ENCODE peak calls at places on chromosomes 2 and 18, in seven cellular contexts. S, Y, M, T, Q, D and R are unnamed samples.

GRCh38 chr2:37629529-37629928 is 41.9 kb downstream of the CDC42EP3 start:
- DNase-seq in S (no peak), Y (peak), M (no peak), T (no peak), Q (no peak), D (no peak), R (peak)

GRCh38 chr2:59754336-59754735 is 799.1 kb downstream of the BCL11A start:
- DNase-seq in S (no peak), Y (no peak), M (no peak), T (no peak), Q (no peak), D (no peak), R (peak)

GRCh38 chr2:216142540-216142939 is 33.4 kb downstream of the XRCC5 start:
- DNase-seq in S (no peak), Y (peak), M (no peak), T (no peak), Q (no peak), D (no peak), R (peak)

GRCh38 chr2:46227674-46228289 is 69.4 kb upstream of the EPAS1 start:
- DNase-seq in S (no peak), Y (no peak), M (no peak), T (no peak), Q (no peak), D (no peak), R (no peak)

GRCh38 chr18:49632588-49632987 is 70.7 kb downstream of the LIPG start:
- DNase-seq in S (no peak), Y (no peak), M (no peak), T (no peak), Q (peak), D (no peak), R (no peak)

GRCh38 chr2:241551998-241552737 is 6.4 kb upstream of the BOK start:
- DNase-seq in S (no peak), Y (no peak), M (no peak), T (no peak), Q (no peak), D (no peak), R (no peak)

GRCh38 chr2:187982668-187983067 is 309.0 kb upstream of the GULP1 start:
- DNase-seq in S (no peak), Y (peak), M (no peak), T (no peak), Q (peak), D (peak), R (peak)

GRCh38 chr2:109396338-109397180 is 217.2 kb downstream of the SEPTIN10 start:
- DNase-seq in S (no peak), Y (no peak), M (no peak), T (no peak), Q (no peak), D (no peak), R (peak)

GRCh38 chr2:212052412-212053159 is 486.0 kb downstream of the ERBB4 start:
- DNase-seq in S (no peak), Y (peak), M (no peak), T (no peak), Q (no peak), D (no peak), R (no peak)

GRCh38 chr2:84885111-84885510 is 4.2 kb upstream of the TRABD2A start:
- DNase-seq in S (peak), Y (no peak), M (no peak), T (no peak), Q (no peak), D (no peak), R (no peak)

GRCh38 chr18:35264409-35264808 is 23.6 kb downstream of the ZNF397 start:
- DNase-seq in S (no peak), Y (no peak), M (no peak), T (no peak), Q (no peak), D (no peak), R (no peak)

GRCh38 chr18:21359746-21360145 is 117.7 kb downstream of the GREB1L start:
- DNase-seq in S (no peak), Y (no peak), M (no peak), T (no peak), Q (no peak), D (no peak), R (no peak)

GRCh38 chr2:174607989-174608865 is 10.6 kb upstream of the WIPF1 start:
- DNase-seq in S (no peak), Y (no peak), M (no peak), T (no peak), Q (no peak), D (no peak), R (peak)

GRCh38 chr2:219500135-219500534 is 1.4 kb downstream of the GMPPA start:
- DNase-seq in S (no peak), Y (peak), M (no peak), T (no peak), Q (no peak), D (no peak), R (no peak)

GRCh38 chr18:46042571-46043123 is 29.4 kb downstream of the PSTPIP2 start:
- DNase-seq in S (no peak), Y (peak), M (no peak), T (no peak), Q (no peak), D (no peak), R (no peak)

GRCh38 chr18:72456802-72457201 is 87.3 kb downstream of the CBLN2 start:
- DNase-seq in S (no peak), Y (peak), M (no peak), T (no peak), Q (no peak), D (no peak), R (no peak)

GRCh38 chr2:60495226-60495625 is 58.2 kb downstream of the BCL11A start:
- DNase-seq in S (no peak), Y (no peak), M (peak), T (no peak), Q (no peak), D (no peak), R (no peak)

GRCh38 chr18:36580874-36581750 is 247.7 kb downstream of the TPGS2 start:
- DNase-seq in S (no peak), Y (peak), M (no peak), T (no peak), Q (no peak), D (no peak), R (no peak)

GRCh38 chr2:133655565-133656113 is 87.4 kb upstream of the NCKAP5 start:
- DNase-seq in S (no peak), Y (no peak), M (no peak), T (no peak), Q (no peak), D (no peak), R (no peak)

GRCh38 chr2:9211496-9211895 is 4.9 kb downstream of the ASAP2 start:
- DNase-seq in S (no peak), Y (no peak), M (no peak), T (no peak), Q (peak), D (no peak), R (no peak)

GRCh38 chr2:1775511-1776035 is 31.3 kb upstream of the PXDN start:
- DNase-seq in S (no peak), Y (no peak), M (no peak), T (no peak), Q (no peak), D (no peak), R (no peak)

GRCh38 chr2:2748399-2749205 is 417.5 kb upstream of the MYT1L start:
- DNase-seq in S (no peak), Y (no peak), M (no peak), T (no peak), Q (no peak), D (no peak), R (no peak)

GRCh38 chr18:28584726-28585125 is 407.8 kb upstream of the CDH2 start:
- DNase-seq in S (no peak), Y (peak), M (no peak), T (no peak), Q (no peak), D (no peak), R (no peak)

GRCh38 chr2:236639461-236639860 is 69.8 kb downstream of the ACKR3 start:
- DNase-seq in S (no peak), Y (no peak), M (no peak), T (no peak), Q (no peak), D (no peak), R (no peak)

GRCh38 chr2:26088038-26088643 is 54.3 kb downstream of the RAB10 start:
- DNase-seq in S (no peak), Y (peak), M (no peak), T (no peak), Q (no peak), D (peak), R (peak)

GRCh38 chr2:241724259-241724974 is 10.0 kb upstream of the D2HGDH start:
- DNase-seq in S (no peak), Y (no peak), M (no peak), T (peak), Q (no peak), D (no peak), R (no peak)

GRCh38 chr2:187500585-187501359 is 52.7 kb upstream of the CALCRL start:
- DNase-seq in S (no peak), Y (peak), M (no peak), T (no peak), Q (no peak), D (no peak), R (peak)

GRCh38 chr2:96642564-96643350 is at the start of gene FER1L5:
- DNase-seq in S (peak), Y (peak), M (no peak), T (no peak), Q (peak), D (no peak), R (no peak)

GRCh38 chr2:238090887-238091286 is 9.3 kb upstream of the ESPNL start:
- DNase-seq in S (no peak), Y (no peak), M (no peak), T (no peak), Q (no peak), D (no peak), R (no peak)

GRCh38 chr18:12315481-12315880 is 7.4 kb downstream of the TUBB6 start:
- DNase-seq in S (no peak), Y (no peak), M (no peak), T (no peak), Q (no peak), D (no peak), R (no peak)
- H3K4me3 ChIP-seq in S (no peak), Y (no peak), M (no peak), T (no peak), Q (no peak), D (no peak), R (no peak)

DNA sequence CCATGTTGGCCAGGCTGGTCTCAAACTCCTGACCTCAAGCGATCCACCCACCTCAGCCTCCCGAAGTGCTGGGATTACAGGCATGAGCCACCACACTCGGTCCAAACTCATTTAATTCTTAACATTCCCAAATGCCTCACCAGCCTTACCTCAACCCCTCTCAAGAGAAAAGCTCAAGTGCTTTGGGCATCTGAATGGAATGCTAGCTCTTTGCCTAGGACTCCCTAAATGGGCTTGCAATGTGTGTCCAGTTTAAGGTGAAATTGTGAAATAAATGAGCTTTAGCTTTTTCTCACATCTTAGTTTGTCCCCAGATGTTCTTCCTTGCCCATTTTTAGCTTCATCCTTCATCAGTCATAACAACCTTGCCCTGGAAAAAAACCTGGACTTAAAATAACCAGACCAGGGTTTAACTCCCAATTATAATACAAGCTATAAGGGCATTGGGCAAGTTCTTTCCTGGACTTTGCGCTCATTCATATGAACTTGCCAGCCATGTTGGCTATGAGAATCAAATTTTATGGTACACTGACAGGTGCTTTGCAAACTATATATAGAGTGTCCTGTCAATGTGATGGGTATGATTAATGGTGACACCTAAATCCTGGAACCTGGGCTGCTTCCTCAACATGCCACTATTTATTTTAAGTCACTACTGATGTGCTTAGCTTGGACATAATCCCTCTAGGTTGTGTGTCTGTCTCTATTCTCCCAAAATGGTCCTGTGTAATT is 95.1 kb upstream of the SERPINE2 start:
- DNase-seq in S (no peak), Y (no peak), M (no peak), T (no peak), Q (no peak), D (no peak), R (no peak)
- TF ChIP-seq CTCF in S (no peak), Y (no peak), M (no peak), T (no peak), Q (no peak), D (no peak), R (no peak)

DNA sequence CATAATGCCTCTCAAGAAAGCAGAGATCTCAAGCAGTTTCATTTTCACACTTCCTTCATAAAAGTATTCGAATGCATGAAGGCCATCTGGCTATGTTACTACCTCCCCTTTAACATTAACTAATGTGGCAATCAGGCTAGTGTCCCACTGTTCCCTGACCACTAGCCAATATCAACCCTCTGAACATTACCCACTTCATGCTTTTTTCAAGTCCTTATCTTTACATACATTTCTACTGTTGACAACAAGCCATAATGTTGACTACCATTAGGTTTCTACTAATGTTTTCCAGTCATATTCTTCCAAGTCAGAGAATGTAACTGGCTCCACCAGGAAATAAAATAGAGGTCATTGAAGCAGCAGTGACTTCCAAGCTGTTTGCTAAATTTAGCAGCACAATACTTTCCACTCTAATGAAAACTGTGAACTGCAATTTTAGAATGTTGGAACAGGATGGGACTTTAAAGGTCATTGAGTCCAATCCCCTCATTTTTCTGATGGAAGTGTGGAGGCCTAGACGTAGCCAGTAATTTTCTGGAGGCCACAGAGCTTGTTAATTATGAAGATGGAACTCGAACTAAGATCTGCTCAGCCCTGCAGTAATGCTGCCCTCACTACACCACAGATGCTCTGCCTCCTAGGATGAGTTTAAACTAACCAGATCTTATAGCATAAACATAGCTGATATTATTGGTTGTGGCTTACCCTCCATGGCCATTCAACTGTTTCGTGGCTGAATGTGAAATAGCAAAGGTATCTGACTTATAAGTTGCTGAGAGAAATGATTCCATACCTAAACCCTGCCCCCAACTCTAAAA is 630 bp upstream of the PPP1R1C start:
- DNase-seq in S (no peak), Y (peak), M (no peak), T (no peak), Q (no peak), D (no peak), R (no peak)
- H3K4me3 ChIP-seq in S (no peak), Y (no peak), M (no peak), T (no peak), Q (peak), D (no peak), R (no peak)

GRCh38 chr2:197810023-197810422 is 5.6 kb downstream of the PLCL1 start:
- DNase-seq in S (no peak), Y (no peak), M (no peak), T (no peak), Q (no peak), D (no peak), R (no peak)

GRCh38 chr2:197809064-197809463 is 4.7 kb downstream of the PLCL1 start:
- DNase-seq in S (no peak), Y (no peak), M (no peak), T (no peak), Q (no peak), D (no peak), R (no peak)

GRCh38 chr2:197810490-197810889 is 6.1 kb downstream of the PLCL1 start:
- DNase-seq in S (no peak), Y (no peak), M (no peak), T (no peak), Q (no peak), D (no peak), R (no peak)

GRCh38 chr2:197813093-197813787 is 8.8 kb downstream of the PLCL1 start:
- DNase-seq in S (no peak), Y (peak), M (no peak), T (no peak), Q (no peak), D (peak), R (peak)
- TF ChIP-seq CTCF in S (no peak), Y (peak), M (peak), T (peak), Q (peak), D (peak), R (peak)

DNA sequence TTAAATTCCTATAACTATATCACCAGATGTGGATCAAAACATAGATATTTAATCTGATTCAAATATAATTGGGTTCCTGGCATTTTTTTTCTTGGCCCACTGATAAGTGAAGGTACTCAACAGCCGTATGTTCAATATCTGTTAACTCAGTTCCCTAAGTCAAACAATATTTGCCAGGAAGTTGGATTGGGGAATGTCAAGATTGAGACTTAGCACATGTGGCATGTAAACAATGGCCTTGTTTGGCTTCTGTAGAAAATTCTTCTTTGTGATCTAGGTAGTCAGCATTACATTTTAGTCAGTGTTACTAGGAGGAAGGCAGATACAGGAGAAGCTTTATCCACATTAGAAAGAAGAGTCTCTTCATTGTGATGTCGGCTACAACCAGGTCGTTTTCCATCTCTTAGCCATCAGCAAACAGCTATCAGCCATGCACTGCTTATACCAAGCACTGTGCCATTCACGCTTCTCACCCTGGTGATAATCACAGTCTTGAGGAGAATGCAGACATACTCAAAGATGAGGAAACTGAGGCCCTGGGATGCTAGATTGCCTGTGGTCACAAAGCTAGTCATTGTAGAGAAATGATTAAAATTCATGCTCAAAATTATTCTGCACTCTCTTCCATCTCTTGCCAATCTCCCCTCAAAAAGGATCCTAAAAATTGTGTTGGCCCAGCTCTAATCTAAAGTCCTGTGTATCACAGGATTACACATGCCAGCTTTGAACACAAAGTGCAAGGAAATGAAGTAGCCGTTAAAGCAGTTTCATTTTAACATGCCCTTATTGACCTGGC is 3.1 kb downstream of the GALNT5 start:
- DNase-seq in S (no peak), Y (no peak), M (no peak), T (no peak), Q (no peak), D (no peak), R (no peak)
- H3K4me3 ChIP-seq in S (no peak), Y (no peak), M (peak), T (no peak), Q (no peak), D (no peak), R (no peak)

DNA sequence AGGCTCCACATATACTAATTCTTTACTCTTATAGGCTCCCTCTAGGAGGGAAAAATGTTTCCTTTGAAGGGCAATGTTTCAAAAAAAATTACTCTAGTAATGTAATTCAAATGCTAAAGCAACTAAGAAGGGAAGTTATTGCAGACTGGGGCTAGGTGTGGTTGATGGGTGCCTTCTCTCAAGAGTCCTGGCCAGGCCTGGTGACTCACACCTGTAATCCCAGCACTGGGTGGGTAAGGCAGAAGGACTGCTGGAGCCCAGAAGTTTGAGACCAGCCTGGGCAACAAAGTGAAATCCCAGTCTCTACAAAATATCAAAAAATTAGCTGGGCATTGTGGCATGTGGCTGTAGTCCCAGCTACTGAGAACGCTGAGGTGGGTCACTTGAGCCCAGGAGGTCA is 31.2 kb upstream of the CDKL4 start:
- DNase-seq in S (no peak), Y (no peak), M (no peak), T (no peak), Q (no peak), D (no peak), R (no peak)
- TF ChIP-seq CTCF in S (no peak), Y (no peak), M (no peak), T (no peak), Q (no peak), D (no peak), R (no peak)